ENCODE peak calls at places on chromosomes 5 and 9, in nine cellular contexts. B is heart right ventricle; K is stomach; I is GM12891; G is GM03348; U is posterior cingulate gyrus; Y is activated naive CD4-positive, alpha-beta T cell treated with anti-CD3 and anti-CD28 coated beads, Interleukin-2, amount 10 ng/mL, durations not matched to agents 7 days and 5 days; A is skeletal muscle cell; O is CMK. J is an unnamed sample.

GRCh38 chr9:79616971-79617370 is 45.2 kb downstream of the TLE4 start:
- DNase-seq in B (no peak), K (no peak), I (no peak), G (no peak), U (no peak), Y (no peak), A (no peak), O (no peak), J (no peak)

GRCh38 chr5:168714046-168714445 is 134.9 kb upstream of the PANK3 start:
- DNase-seq in B (no peak), K (no peak), I (no peak), G (no peak), U (no peak), Y (no peak), A (no peak), O (no peak), J (no peak)

GRCh38 chr9:130433168-130433946 is 11.4 kb upstream of the ASS1 start:
- DNase-seq in B (no peak), K (no peak), I (peak), G (peak), U (peak), Y (peak), A (no peak), O (no peak), J (no peak)

GRCh38 chr5:91118802-91119201 is 264.3 kb downstream of the ARRDC3 start:
- DNase-seq in B (no peak), K (no peak), I (no peak), G (peak), U (no peak), Y (no peak), A (no peak), O (no peak), J (no peak)

GRCh38 chr5:167049043-167049663 is 1242.3 kb upstream of the WWC1 start:
- DNase-seq in B (peak), K (peak), I (no peak), G (peak), U (no peak), Y (peak), A (no peak), O (peak), J (no peak)

GRCh38 chr9:119773823-119774222 is 404.6 kb upstream of the BRINP1 start:
- DNase-seq in B (no peak), K (no peak), I (no peak), G (no peak), U (no peak), Y (no peak), A (no peak), O (no peak), J (no peak)

GRCh38 chr5:165497707-165498106 is 1992.3 kb downstream of the MAT2B start:
- DNase-seq in B (no peak), K (no peak), I (peak), G (no peak), U (no peak), Y (no peak), A (no peak), O (no peak), J (no peak)

GRCh38 chr5:173557123-173557903 is 59.1 kb downstream of the BOD1 start:
- DNase-seq in B (no peak), K (no peak), I (no peak), G (no peak), U (peak), Y (no peak), A (no peak), O (no peak), J (no peak)

GRCh38 chr9:8365029-8365428 is 565.5 kb upstream of the DMAC1 start:
- DNase-seq in B (no peak), K (no peak), I (no peak), G (no peak), U (no peak), Y (no peak), A (peak), O (no peak), J (no peak)

GRCh38 chr5:139105621-139106071 is 92.5 kb downstream of the SIL1 start:
- DNase-seq in B (no peak), K (no peak), I (no peak), G (peak), U (peak), Y (no peak), A (no peak), O (no peak), J (no peak)

GRCh38 chr5:125518169-125518568 is 771.7 kb upstream of the ZNF608 start:
- DNase-seq in B (no peak), K (no peak), I (no peak), G (no peak), U (no peak), Y (no peak), A (no peak), O (no peak), J (no peak)

GRCh38 chr9:123318192-123318591 is 37.8 kb upstream of the CRB2 start:
- DNase-seq in B (no peak), K (no peak), I (peak), G (no peak), U (no peak), Y (no peak), A (no peak), O (no peak), J (no peak)

GRCh38 chr9:133770076-133770777 is 32.1 kb upstream of the SARDH start:
- DNase-seq in B (peak), K (peak), I (no peak), G (no peak), U (peak), Y (no peak), A (no peak), O (no peak), J (no peak)

GRCh38 chr5:63240063-63240755 is 661.6 kb downstream of the LRRC70 start:
- DNase-seq in B (no peak), K (no peak), I (no peak), G (no peak), U (no peak), Y (no peak), A (no peak), O (no peak), J (no peak)

GRCh38 chr5:161549106-161549505 is 2.6 kb upstream of the GABRB2 start:
- DNase-seq in B (no peak), K (no peak), I (no peak), G (no peak), U (peak), Y (no peak), A (no peak), O (no peak), J (no peak)

GRCh38 chr5:163005949-163006348 is 431.4 kb upstream of the CCNG1 start:
- DNase-seq in B (no peak), K (no peak), I (no peak), G (no peak), U (no peak), Y (no peak), A (no peak), O (no peak), J (no peak)

GRCh38 chr9:131228988-131229387 is 47.3 kb downstream of the FAM78A start:
- DNase-seq in B (no peak), K (no peak), I (no peak), G (no peak), U (no peak), Y (no peak), A (no peak), O (no peak), J (no peak)

GRCh38 chr5:78653969-78654368 is 5.4 kb upstream of the LHFPL2 start:
- DNase-seq in B (no peak), K (no peak), I (no peak), G (no peak), U (no peak), Y (no peak), A (no peak), O (no peak), J (no peak)